ENCODE peak calls at places on chromosomes 13 and 19, in seven cellular contexts. Y is caudate nucleus; N is activated CD4-positive, alpha-beta T cell treated with anti-CD3 and anti-CD28 coated beads, Interleukin-2, amount 50 U/mL, for 48 hours; B is NCI-H1105 treated with DMSO at 0.1 percent for 48 hours; L is non-pigmented ciliary epithelial cell; D is KG1; I is hippocampal formation. O is an unnamed sample.

GRCh38 chr13:58655086-58655485 is 1023.5 kb downstream of the PCDH17 start:
- DNase-seq in B (no peak), I (no peak), N (no peak), L (no peak), Y (no peak), D (no peak), O (peak; percentile 59)

GRCh38 chr19:40811478-40812341 is 12.7 kb downstream of the EGLN2 start:
- DNase-seq in D (no peak), N (no peak), B (no peak), I (no peak), L (no peak), Y (peak; percentile 49), O (no peak)

GRCh38 chr19:1945899-1946298 is 4.9 kb downstream of the CSNK1G2 start:
- DNase-seq in L (no peak), Y (no peak), I (no peak), D (no peak), B (no peak), N (peak; percentile 39), O (no peak)

GRCh38 chr13:112526146-112526853 is 61.7 kb downstream of the TUBGCP3 start:
- DNase-seq in D (no peak), Y (no peak), N (no peak), B (no peak), L (no peak), I (no peak), O (no peak)

GRCh38 chr13:95607363-95607762 is 37.1 kb downstream of the DZIP1 start:
- DNase-seq in I (no peak), B (peak; percentile 2), Y (no peak), L (no peak), D (no peak), N (no peak), O (no peak)

GRCh38 chr13:99812611-99813010 is 159.0 kb downstream of the ZIC5 start:
- DNase-seq in B (no peak), Y (no peak), D (no peak), L (peak; percentile 51), I (no peak), N (no peak), O (no peak)

GRCh38 chr13:31110169-31110568 is 51.5 kb downstream of the HSPH1 start:
- DNase-seq in Y (no peak), I (no peak), N (no peak), L (no peak), D (no peak), B (no peak), O (no peak)

GRCh38 chr19:50720921-50721291 is 1.3 kb upstream of the SHANK1 start:
- DNase-seq in D (no peak), L (no peak), B (no peak), I (no peak), N (no peak), Y (no peak), O (no peak)

GRCh38 chr13:24252136-24252535 is 57.2 kb upstream of the C1QTNF9 start:
- DNase-seq in N (no peak), I (no peak), D (no peak), Y (no peak), L (no peak), B (no peak), O (no peak)

O was measured in AML-193.